ENCODE peak calls at places on chromosome 13, in eight cellular contexts. T is ovary; U is OCI-LY7; J is astrocyte; L is CD4-positive, alpha-beta memory T cell; Z is CD8-positive, alpha-beta memory T cell; O is thoracic aorta; H is right lobe of liver. V is an unnamed sample.
A peak's percentile ranks its signal among the peaks of the same experiment; 100 is the strongest.

GRCh38 chr13:74891610-74892009 is 590.4 kb downstream of the TBC1D4 start:
- DNase-seq in T (no peak), U (no peak), J (peak; percentile 28), L (no peak), Z (no peak), O (no peak), H (no peak), V (no peak)

GRCh38 chr13:39835253-39835652 is 179.8 kb downstream of the COG6 start:
- DNase-seq in T (no peak), U (no peak), J (no peak), L (no peak), Z (no peak), O (no peak), H (no peak), V (no peak)

GRCh38 chr13:41306271-41307150 is 4.6 kb upstream of the NAA16 start:
- DNase-seq in T (no peak), U (no peak), J (peak; percentile 37), L (no peak), Z (no peak), O (no peak), H (no peak), V (no peak)

GRCh38 chr13:26498524-26499208 is 58.8 kb upstream of the WASF3 start:
- DNase-seq in T (no peak), U (no peak), J (peak; percentile 22), L (no peak), Z (no peak), O (no peak), H (no peak), V (no peak)

GRCh38 chr13:95641961-95642621 is 2.4 kb downstream of the DZIP1 start:
- DNase-seq in T (peak; percentile 30), U (no peak), J (peak; percentile 47), L (no peak), Z (no peak), O (no peak), H (peak; percentile 82), V (peak; percentile 21)

GRCh38 chr13:41763772-41764171 is 197.1 kb downstream of the VWA8 start:
- DNase-seq in T (no peak), U (no peak), J (no peak), L (no peak), Z (no peak), O (no peak), H (no peak), V (no peak)

GRCh38 chr13:73497430-73497829 is 438.6 kb downstream of the KLF5 start:
- DNase-seq in T (no peak), U (no peak), J (no peak), L (no peak), Z (no peak), O (no peak), H (no peak), V (no peak)

GRCh38 chr13:110257408-110257807 is 49.5 kb downstream of the COL4A1 start:
- DNase-seq in T (no peak), U (no peak), J (no peak), L (no peak), Z (no peak), O (no peak), H (no peak), V (no peak)

GRCh38 chr13:77389617-77389984 is 62.7 kb upstream of the MYCBP2 start:
- DNase-seq in T (no peak), U (no peak), J (no peak), L (no peak), Z (no peak), O (no peak), H (no peak), V (no peak)

GRCh38 chr13:23434431-23434830 is 929 bp upstream of the SACS start:
- DNase-seq in T (no peak), U (no peak), J (no peak), L (no peak), Z (no peak), O (no peak), H (no peak), V (no peak)

GRCh38 chr13:50116430-50116973 is 101.3 kb downstream of the KCNRG start:
- DNase-seq in T (no peak), U (no peak), J (no peak), L (no peak), Z (no peak), O (no peak), H (no peak), V (no peak)

GRCh38 chr13:111639994-111640393 is 319.6 kb downstream of the TEX29 start:
- DNase-seq in T (no peak), U (no peak), J (no peak), L (no peak), Z (no peak), O (no peak), H (no peak), V (no peak)

GRCh38 chr13:110869805-110870706 is 44.8 kb downstream of the ANKRD10 start:
- DNase-seq in T (peak; percentile 83), U (no peak), J (peak; percentile 100), L (no peak), Z (no peak), O (peak; percentile 99), H (peak; percentile 77), V (peak; percentile 83)

GRCh38 chr13:112065521-112065866 is 1.5 kb upstream of the SOX1 start:
- DNase-seq in T (no peak), U (no peak), J (no peak), L (no peak), Z (no peak), O (no peak), H (no peak), V (no peak)

GRCh38 chr13:41034862-41035261 is 15.7 kb upstream of the ELF1 start:
- DNase-seq in T (no peak), U (no peak), J (peak; percentile 18), L (no peak), Z (no peak), O (no peak), H (no peak), V (no peak)

GRCh38 chr13:54628383-54628782 is 1599.8 kb downstream of the OLFM4 start:
- DNase-seq in T (no peak), U (no peak), J (no peak), L (no peak), Z (no peak), O (no peak), H (no peak), V (no peak)

GRCh38 chr13:112744306-112745021 is 54.6 kb downstream of the ATP11A start:
- DNase-seq in T (no peak), U (no peak), J (peak; percentile 66), L (no peak), Z (no peak), O (no peak), H (no peak), V (peak; percentile 77)

GRCh38 chr13:52345048-52345447 is 60.9 kb downstream of the THSD1 start:
- DNase-seq in T (no peak), U (no peak), J (peak; percentile 50), L (no peak), Z (no peak), O (no peak), H (no peak), V (no peak)

GRCh38 chr13:43664700-43665191 is 122.0 kb downstream of the ENOX1 start:
- DNase-seq in T (peak; percentile 27), U (no peak), J (peak; percentile 57), L (no peak), Z (no peak), O (no peak), H (no peak), V (peak; percentile 2)
- H3K4me1 ChIP-seq in T (peaks cover 9% of the 10 kb centered on the region), U (no peaks in the 10 kb centered on the region), J (peaks cover 4% of the 10 kb centered on the region), L (peaks cover 6% of the 10 kb centered on the region), Z (no peaks in the 10 kb centered on the region), O (no peaks in the 10 kb centered on the region), H (no peaks in the 10 kb centered on the region), V (no peaks in the 10 kb centered on the region)

DNA sequence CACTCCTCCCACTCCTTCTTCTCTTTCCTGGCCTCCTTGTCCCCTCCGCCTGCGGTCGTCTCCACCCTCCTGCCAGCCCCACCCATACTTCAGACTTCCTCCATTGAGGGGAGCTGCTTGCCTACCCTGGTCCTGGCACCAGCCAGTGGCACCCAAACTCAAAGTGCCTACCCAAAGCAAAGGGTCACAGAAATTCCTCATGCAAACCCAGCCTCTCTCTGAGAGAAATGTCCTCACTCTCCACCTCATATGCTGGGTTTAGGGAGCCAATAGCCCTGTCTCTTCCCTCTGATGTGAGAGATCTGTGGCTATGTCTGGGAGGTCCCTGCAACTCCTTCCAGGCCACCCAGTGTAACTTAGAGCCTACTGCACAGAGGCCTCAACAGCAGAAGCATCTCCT is 109.6 kb downstream of the TEX26 start:
- DNase-seq in T (no peak), U (no peak), J (no peak), L (no peak), Z (no peak), O (no peak), H (no peak), V (no peak)
- H3K4me1 ChIP-seq in T (peaks cover 2% of the 10 kb centered on the region), U (peaks cover 31% of the 10 kb centered on the region), J (peaks cover 34% of the 10 kb centered on the region), L (peaks cover 45% of the 10 kb centered on the region), Z (peaks cover 45% of the 10 kb centered on the region), O (peaks cover 8% of the 10 kb centered on the region), H (no peaks in the 10 kb centered on the region), V (peaks cover 19% of the 10 kb centered on the region)

DNA sequence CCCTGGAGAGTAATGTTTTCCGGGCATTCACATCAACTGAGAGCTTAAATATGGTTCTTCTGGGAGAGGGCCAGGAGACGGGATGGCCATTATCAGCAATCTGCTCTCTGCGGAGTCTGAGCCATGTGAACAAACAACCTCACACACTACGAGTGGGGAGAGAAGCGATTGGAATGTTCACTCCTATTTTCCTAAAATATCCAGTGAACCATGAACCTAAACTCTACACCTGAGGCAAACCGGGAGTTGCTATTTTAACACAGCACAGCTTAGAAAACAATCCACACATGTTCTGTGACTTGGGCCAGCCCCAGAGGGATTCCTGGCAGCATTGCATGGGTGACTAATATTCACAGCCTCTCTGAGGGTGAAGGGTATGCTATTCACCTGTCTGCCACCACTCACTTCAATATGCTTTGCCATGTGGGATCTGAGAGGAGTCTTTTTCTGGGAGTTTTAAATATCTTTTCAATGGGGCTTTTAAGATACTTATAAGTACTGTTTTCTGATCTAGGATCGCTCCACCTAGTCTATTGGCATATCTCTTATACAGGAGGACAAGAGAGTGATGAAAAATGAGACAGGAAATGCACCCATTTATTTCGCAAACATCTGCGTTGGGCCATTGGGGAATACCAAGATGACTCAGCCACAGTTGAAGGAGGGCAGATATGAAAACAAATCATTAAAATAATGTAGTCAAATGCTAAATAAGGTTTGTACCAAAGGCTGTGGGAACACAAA is 72.6 kb upstream of the SERP2 start:
- DNase-seq in T (peak; percentile 32), U (no peak), J (peak; percentile 95), L (no peak), Z (no peak), O (no peak), H (peak; percentile 57), V (peak; percentile 87)
- H3K4me1 ChIP-seq in T (peaks cover 15% of the 10 kb centered on the region), U (peaks cover 7% of the 10 kb centered on the region), J (peaks cover 52% of the 10 kb centered on the region), L (peaks cover under 1% of the 10 kb centered on the region), Z (peaks cover 2% of the 10 kb centered on the region), O (peaks cover 28% of the 10 kb centered on the region), H (no peaks in the 10 kb centered on the region), V (peaks cover 19% of the 10 kb centered on the region)

DNA sequence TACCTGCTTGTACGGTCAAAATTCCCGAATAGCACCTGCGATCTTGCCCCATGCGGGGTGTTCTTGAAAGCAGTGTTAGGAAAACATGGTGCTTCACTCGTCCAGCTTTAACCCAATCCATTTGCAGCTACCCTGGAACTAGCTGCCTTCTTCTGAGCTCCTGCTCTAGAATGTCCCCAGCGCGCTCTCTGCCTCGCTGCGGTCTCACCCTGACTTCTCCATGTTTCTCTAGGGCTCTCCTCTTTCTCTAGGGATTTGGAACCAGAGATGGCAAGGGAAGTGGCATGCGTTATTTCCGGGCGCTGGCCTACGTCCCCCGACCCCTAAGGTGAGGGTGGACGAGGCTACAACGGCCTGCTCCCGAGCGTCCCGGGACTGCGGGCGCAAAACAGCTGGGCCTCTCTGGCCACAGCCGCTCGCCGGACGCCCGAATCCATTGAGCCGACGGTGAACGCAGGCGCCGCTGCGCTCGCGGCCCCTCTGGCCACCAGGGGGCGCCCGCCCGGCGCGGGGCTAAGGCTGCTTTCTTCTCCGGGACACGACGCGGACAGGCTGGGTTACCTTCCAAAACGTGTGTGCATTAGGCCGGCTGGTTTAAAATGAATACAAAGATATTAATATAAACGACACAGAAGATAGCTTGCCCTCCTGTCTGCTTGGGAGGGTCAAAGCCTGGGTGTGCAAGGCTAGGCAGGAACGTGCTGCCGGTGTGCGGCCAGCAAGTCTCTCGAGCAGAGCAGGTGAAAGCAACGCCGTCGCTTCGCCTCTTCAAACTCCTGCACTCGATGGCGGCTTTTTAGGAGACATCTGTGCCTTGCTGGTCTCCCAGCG is 1.8 kb upstream of the SPRY2 start:
- DNase-seq in T (peak; percentile 74), U (peak; percentile 14), J (peak; percentile 48), L (peak; percentile 52), Z (peak; percentile 68), O (no peak), H (peak; percentile 89), V (peak; percentile 80)
- H3K4me1 ChIP-seq in T (no peaks in the 10 kb centered on the region), U (no peaks in the 10 kb centered on the region), J (peaks cover 5% of the 10 kb centered on the region), L (peaks cover 38% of the 10 kb centered on the region), Z (peaks cover 8% of the 10 kb centered on the region), O (peaks cover 4% of the 10 kb centered on the region), H (no peaks in the 10 kb centered on the region), V (peaks cover 5% of the 10 kb centered on the region)